ENCODE peak calls at places on chromosomes 2 and 18, in four cellular contexts. One of them, this sample, is unnamed.

GRCh38 chr18:26301681-26302080 is 75.4 kb downstream of the TAF4B start:
- DNase-seq in stimulated activated naive CD4-positive, alpha-beta T cell: no peak
- DNase-seq in GM12864: no peak
- DNase-seq in SK-MEL-5: peak; percentile 90
- DNase-seq in this sample: peak; percentile 84

GRCh38 chr2:87403893-87404175 is 344.1 kb upstream of the PLGLB2 start:
- DNase-seq in stimulated activated naive CD4-positive, alpha-beta T cell: no peak
- DNase-seq in SK-MEL-5: no peak
- DNase-seq in GM12864: no peak
- DNase-seq in this sample: no peak

GRCh38 chr2:203830294-203831055 is 37.1 kb upstream of the CTLA4 start:
- DNase-seq in SK-MEL-5: no peak
- DNase-seq in stimulated activated naive CD4-positive, alpha-beta T cell: no peak
- DNase-seq in GM12864: no peak
- DNase-seq in this sample: no peak

GRCh38 chr2:42762823-42763804 is 821 bp downstream of the OXER1 start:
- DNase-seq in stimulated activated naive CD4-positive, alpha-beta T cell: no peak
- DNase-seq in GM12864: no peak
- DNase-seq in SK-MEL-5: no peak
- DNase-seq in this sample: no peak

GRCh38 chr2:128978155-128978707 is 659.6 kb upstream of the HS6ST1 start:
- DNase-seq in GM12864: no peak
- DNase-seq in SK-MEL-5: no peak
- DNase-seq in stimulated activated naive CD4-positive, alpha-beta T cell: no peak
- DNase-seq in this sample: no peak

GRCh38 chr2:62964050-62964449 is 86.6 kb upstream of the OTX1 start:
- DNase-seq in stimulated activated naive CD4-positive, alpha-beta T cell: no peak
- DNase-seq in SK-MEL-5: no peak
- DNase-seq in GM12864: no peak
- DNase-seq in this sample: no peak

GRCh38 chr2:159169187-159169586 is 117.3 kb downstream of the WDSUB1 start:
- DNase-seq in SK-MEL-5: no peak
- DNase-seq in stimulated activated naive CD4-positive, alpha-beta T cell: no peak
- DNase-seq in GM12864: no peak
- DNase-seq in this sample: no peak

GRCh38 chr2:30235859-30236535 is 4.7 kb downstream of the LBH start:
- DNase-seq in stimulated activated naive CD4-positive, alpha-beta T cell: no peak
- DNase-seq in GM12864: no peak
- DNase-seq in SK-MEL-5: no peak
- DNase-seq in this sample: no peak

GRCh38 chr2:38546585-38546984 is 56.1 kb downstream of the HNRNPLL start:
- DNase-seq in stimulated activated naive CD4-positive, alpha-beta T cell: no peak
- DNase-seq in SK-MEL-5: no peak
- DNase-seq in GM12864: no peak
- DNase-seq in this sample: no peak

GRCh38 chr2:20959252-20959651 is 84.6 kb downstream of the APOB start:
- DNase-seq in GM12864: no peak
- DNase-seq in SK-MEL-5: no peak
- DNase-seq in stimulated activated naive CD4-positive, alpha-beta T cell: no peak
- DNase-seq in this sample: no peak

GRCh38 chr2:211534655-211535054 is 978.3 kb downstream of the CPS1 start:
- DNase-seq in GM12864: no peak
- DNase-seq in stimulated activated naive CD4-positive, alpha-beta T cell: no peak
- DNase-seq in SK-MEL-5: no peak
- DNase-seq in this sample: peak; percentile 13

GRCh38 chr2:172962824-172963223 is 112.8 kb upstream of the MAP3K20 start:
- DNase-seq in GM12864: no peak
- DNase-seq in SK-MEL-5: peak; percentile 31
- DNase-seq in stimulated activated naive CD4-positive, alpha-beta T cell: no peak
- DNase-seq in this sample: no peak

GRCh38 chr2:140650825-140651224 is 1480.0 kb downstream of the LRP1B start:
- DNase-seq in stimulated activated naive CD4-positive, alpha-beta T cell: no peak
- DNase-seq in SK-MEL-5: no peak
- DNase-seq in GM12864: no peak
- DNase-seq in this sample: no peak

GRCh38 chr18:13218376-13219011 is at the start of gene LDLRAD4:
- DNase-seq in stimulated activated naive CD4-positive, alpha-beta T cell: peak; percentile 43
- DNase-seq in GM12864: no peak
- DNase-seq in SK-MEL-5: peak; percentile 29
- DNase-seq in this sample: no peak

GRCh38 chr2:124884315-124884714 is 859.2 kb downstream of the CNTNAP5 start:
- DNase-seq in SK-MEL-5: no peak
- DNase-seq in GM12864: no peak
- DNase-seq in stimulated activated naive CD4-positive, alpha-beta T cell: no peak
- DNase-seq in this sample: no peak

GRCh38 chr2:237858294-237859081 is 935 bp upstream of the RAMP1 start:
- DNase-seq in GM12864: peak; percentile 22
- DNase-seq in stimulated activated naive CD4-positive, alpha-beta T cell: peak; percentile 21
- DNase-seq in SK-MEL-5: peak; percentile 91
- DNase-seq in this sample: peak; percentile 90

GRCh38 chr2:9106338-9107167 is 100.1 kb upstream of the ASAP2 start:
- DNase-seq in stimulated activated naive CD4-positive, alpha-beta T cell: no peak
- DNase-seq in SK-MEL-5: no peak
- DNase-seq in GM12864: no peak
- DNase-seq in this sample: no peak

GRCh38 chr18:26215247-26215970 is 10.8 kb upstream of the TAF4B start:
- DNase-seq in GM12864: peak; percentile 62
- DNase-seq in SK-MEL-5: no peak
- DNase-seq in stimulated activated naive CD4-positive, alpha-beta T cell: peak; percentile 50
- DNase-seq in this sample: no peak

GRCh38 chr2:212712991-212713390 is 174.4 kb upstream of the ERBB4 start:
- DNase-seq in SK-MEL-5: no peak
- DNase-seq in stimulated activated naive CD4-positive, alpha-beta T cell: no peak
- DNase-seq in GM12864: no peak
- DNase-seq in this sample: no peak

GRCh38 chr2:158715352-158715751 is 79.8 kb upstream of the DAPL1 start:
- DNase-seq in GM12864: no peak
- DNase-seq in SK-MEL-5: no peak
- DNase-seq in stimulated activated naive CD4-positive, alpha-beta T cell: no peak
- DNase-seq in this sample: no peak

GRCh38 chr18:60684843-60685513 is 312.4 kb upstream of the MC4R start:
- DNase-seq in GM12864: no peak
- DNase-seq in SK-MEL-5: peak; percentile 46
- DNase-seq in stimulated activated naive CD4-positive, alpha-beta T cell: no peak
- DNase-seq in this sample: peak; percentile 64

GRCh38 chr2:66890286-66890812 is 455.4 kb downstream of the MEIS1 start:
- DNase-seq in SK-MEL-5: no peak
- DNase-seq in stimulated activated naive CD4-positive, alpha-beta T cell: no peak
- DNase-seq in GM12864: no peak
- DNase-seq in this sample: no peak

GRCh38 chr2:236256601-236257000 is 7.6 kb downstream of the ASB18 start:
- DNase-seq in GM12864: no peak
- DNase-seq in stimulated activated naive CD4-positive, alpha-beta T cell: no peak
- DNase-seq in SK-MEL-5: no peak
- DNase-seq in this sample: no peak

GRCh38 chr2:10901160-10901559 is 10.6 kb upstream of the KCNF1 start:
- DNase-seq in GM12864: no peak
- DNase-seq in stimulated activated naive CD4-positive, alpha-beta T cell: no peak
- DNase-seq in SK-MEL-5: peak; percentile 21
- DNase-seq in this sample: no peak

GRCh38 chr2:240628507-240629418 is 3.5 kb downstream of the GPR35 start:
- DNase-seq in SK-MEL-5: no peak
- DNase-seq in stimulated activated naive CD4-positive, alpha-beta T cell: no peak
- DNase-seq in GM12864: no peak
- DNase-seq in this sample: no peak

GRCh38 chr2:55175254-55176093 is 56.6 kb downstream of the CLHC1 start:
- DNase-seq in SK-MEL-5: peak; percentile 80
- DNase-seq in stimulated activated naive CD4-positive, alpha-beta T cell: no peak
- DNase-seq in GM12864: no peak
- DNase-seq in this sample: peak; percentile 79